ENCODE peak calls at places on chromosomes 6 and 20, in six cellular contexts. E is psoas muscle, U is hepatocyte, G is fibroblast of mammary gland, F is suprapubic skin, B is mucosa of descending colon. X is an unnamed sample.

GRCh38 chr6:85069577-85069976 is 305.2 kb upstream of the TBX18 start:
- DNase-seq in B (no peak), F (no peak), G (no peak), E (no peak), U (no peak), X (no peak)

GRCh38 chr6:157891544-157892362 is 68.7 kb downstream of the SNX9 start:
- DNase-seq in E (no peak), U (no peak), B (no peak), G (no peak), F (no peak), X (no peak)

GRCh38 chr6:24205020-24205492 is 79.0 kb downstream of the NRSN1 start:
- DNase-seq in B (no peak), G (peak), E (no peak), U (peak), F (no peak), X (peak)

GRCh38 chr20:41142914-41143313 is 5.6 kb downstream of the PLCG1 start:
- DNase-seq in F (no peak), B (no peak), E (no peak), U (no peak), G (no peak), X (peak)

GRCh38 chr20:53154540-53154939 is 182.4 kb downstream of the TSHZ2 start:
- DNase-seq in E (no peak), F (no peak), G (peak), U (no peak), B (no peak), X (peak)

GRCh38 chr6:49866485-49866943 is at the start of gene CRISP1:
- DNase-seq in G (no peak), U (no peak), F (no peak), E (no peak), B (no peak), X (no peak)

GRCh38 chr6:70130865-70131264 is 172.0 kb downstream of the COL9A1 start:
- DNase-seq in G (no peak), U (no peak), B (no peak), E (no peak), F (no peak), X (no peak)

GRCh38 chr6:16704706-16705402 is 56.4 kb downstream of the ATXN1 start:
- DNase-seq in G (peak), F (no peak), E (no peak), B (no peak), U (no peak), X (peak)

GRCh38 chr6:136592930-136593673 is 42.9 kb upstream of the MAP7 start:
- DNase-seq in U (no peak), E (no peak), B (no peak), F (no peak), G (peak), X (no peak)

GRCh38 chr6:1630212-1630770 is 20.6 kb downstream of the FOXC1 start:
- DNase-seq in U (no peak), F (no peak), B (no peak), G (no peak), E (peak), X (no peak)

GRCh38 chr20:10079964-10080363 is 45.2 kb downstream of the ANKEF1 start:
- DNase-seq in B (no peak), G (peak), E (no peak), F (no peak), U (no peak), X (no peak)

GRCh38 chr6:69795469-69796080 is 1.2 kb downstream of the LMBRD1 start:
- DNase-seq in G (no peak), E (no peak), F (no peak), U (peak), B (no peak), X (peak)

GRCh38 chr6:84263557-84263956 is 36.1 kb upstream of the CEP162 start:
- DNase-seq in G (no peak), B (no peak), U (no peak), F (no peak), E (no peak), X (no peak)

GRCh38 chr6:65191412-65191811 is 515.6 kb downstream of the EYS start:
- DNase-seq in G (no peak), U (no peak), F (no peak), E (no peak), B (no peak), X (no peak)

GRCh38 chr20:40313730-40314129 is 375.3 kb downstream of the MAFB start:
- DNase-seq in G (no peak), U (no peak), F (no peak), E (no peak), B (no peak), X (no peak)

GRCh38 chr6:23349521-23350147 is 776.4 kb upstream of the NRSN1 start:
- DNase-seq in E (no peak), F (no peak), B (no peak), G (peak), U (peak), X (no peak)

GRCh38 chr20:40393161-40393560 is 295.9 kb downstream of the MAFB start:
- DNase-seq in E (no peak), B (no peak), G (no peak), U (no peak), F (no peak), X (no peak)

GRCh38 chr6:149234051-149234962 is 83.2 kb upstream of the TAB2 start:
- DNase-seq in F (no peak), G (peak), U (no peak), E (no peak), B (no peak), X (peak)

GRCh38 chr6:89432875-89433636 is at the start of gene ANKRD6:
- DNase-seq in B (peak), U (peak), E (peak), G (peak), F (peak), X (peak)

GRCh38 chr20:48772183-48772976 is 55.4 kb downstream of the PREX1 start:
- DNase-seq in F (no peak), U (no peak), E (peak), B (peak), G (no peak), X (no peak)

GRCh38 chr6:36615018-36615761 is 21.0 kb downstream of the SRSF3 start:
- DNase-seq in F (peak), U (peak), B (no peak), E (peak), G (peak), X (peak)

GRCh38 chr20:47605673-47606413 is 104.2 kb downstream of the NCOA3 start:
- DNase-seq in E (no peak), G (no peak), B (no peak), U (no peak), F (no peak), X (no peak)

GRCh38 chr6:46491789-46492547 is 719 bp upstream of the RCAN2 start:
- DNase-seq in E (peak), U (peak), B (no peak), F (no peak), G (peak), X (peak)

GRCh38 chr6:45625191-45625664 is 247.5 kb upstream of the SUPT3H start:
- DNase-seq in U (no peak), G (peak), E (no peak), B (no peak), F (no peak), X (peak)

GRCh38 chr6:30544666-30545272 is 11.5 kb downstream of the GNL1 start:
- DNase-seq in B (no peak), G (peak), U (peak), E (no peak), F (no peak), X (peak)

GRCh38 chr6:105301072-105301503 is 101.8 kb downstream of the PREP start:
- DNase-seq in E (no peak), F (no peak), G (no peak), U (peak), B (no peak), X (no peak)

GRCh38 chr6:34148864-34149810 is 3.2 kb upstream of the GRM4 start:
- DNase-seq in U (no peak), B (peak), E (no peak), G (no peak), F (peak), X (no peak)

GRCh38 chr6:138377844-138378243 is at the start of gene SMIM28:
- DNase-seq in U (no peak), F (no peak), G (no peak), E (no peak), B (no peak), X (no peak)

GRCh38 chr6:101396552-101397173 is 3.2 kb downstream of the GRIK2 start:
- DNase-seq in E (peak), G (peak), U (peak), F (no peak), B (no peak), X (peak)

GRCh38 chr6:9140861-9141534 is 705.7 kb upstream of the SLC35B3 start:
- DNase-seq in G (peak), F (no peak), B (no peak), U (peak), E (no peak), X (no peak)

GRCh38 chr6:105940990-105941389 is 145.1 kb upstream of the PRDM1 start:
- DNase-seq in G (no peak), F (no peak), E (no peak), U (no peak), B (no peak), X (no peak)

GRCh38 chr6:20178327-20178726 is 33.9 kb downstream of the MBOAT1 start:
- DNase-seq in U (no peak), E (no peak), B (no peak), F (no peak), G (no peak), X (no peak)

GRCh38 chr6:20180935-20181334 is 31.3 kb downstream of the MBOAT1 start:
- DNase-seq in E (no peak), F (no peak), G (no peak), U (no peak), B (no peak), X (no peak)

GRCh38 chr6:20182069-20182468 is 30.2 kb downstream of the MBOAT1 start:
- DNase-seq in U (no peak), G (no peak), E (no peak), B (no peak), F (no peak), X (no peak)

GRCh38 chr6:20186981-20187380 is 25.3 kb downstream of the MBOAT1 start:
- DNase-seq in E (no peak), B (no peak), U (no peak), F (no peak), G (no peak), X (no peak)

DNA sequence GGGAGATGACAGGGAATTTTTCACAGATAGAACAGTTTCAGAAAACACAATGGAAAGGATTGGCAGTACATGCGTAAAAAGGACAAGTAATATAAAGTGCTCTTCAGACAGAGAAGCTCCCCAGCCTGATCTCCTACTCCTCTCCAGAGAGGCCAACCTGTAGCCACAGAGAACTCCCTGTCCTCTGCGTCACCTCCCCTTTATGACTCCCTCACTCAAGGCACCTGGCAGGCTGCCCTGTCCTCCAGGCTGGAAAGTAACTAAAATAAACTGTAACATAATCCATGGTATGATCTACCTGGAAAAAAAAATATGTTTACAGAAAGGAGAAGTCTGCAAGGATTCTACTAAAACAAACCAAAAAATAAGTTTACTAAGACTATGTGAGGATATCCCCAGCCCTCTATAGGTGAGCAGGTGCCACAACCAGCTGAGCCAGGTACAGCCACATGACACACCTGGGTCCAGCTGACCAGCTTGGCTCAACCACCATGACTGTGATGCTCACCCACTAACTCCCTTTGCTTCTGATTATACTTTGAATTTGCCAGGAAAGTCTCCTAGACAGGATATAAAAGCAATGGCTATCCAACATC is 29.2 kb downstream of the MBOAT1 start:
- DNase-seq in U (peak), G (no peak), E (no peak), B (peak), F (no peak), X (no peak)
- TF ChIP-seq CTCF in U (peak), G (no peak), E (no peak), B (no peak), F (no peak), X (no peak)

GRCh38 chr20:57617079-57617795 is 3.0 kb downstream of the ZBP1 start:
- DNase-seq in F (no peak), U (no peak), E (peak), G (no peak), B (peak), X (no peak)
- TF ChIP-seq CTCF in F (no peak), U (no peak), E (no peak), G (no peak), B (no peak), X (no peak)

DNA sequence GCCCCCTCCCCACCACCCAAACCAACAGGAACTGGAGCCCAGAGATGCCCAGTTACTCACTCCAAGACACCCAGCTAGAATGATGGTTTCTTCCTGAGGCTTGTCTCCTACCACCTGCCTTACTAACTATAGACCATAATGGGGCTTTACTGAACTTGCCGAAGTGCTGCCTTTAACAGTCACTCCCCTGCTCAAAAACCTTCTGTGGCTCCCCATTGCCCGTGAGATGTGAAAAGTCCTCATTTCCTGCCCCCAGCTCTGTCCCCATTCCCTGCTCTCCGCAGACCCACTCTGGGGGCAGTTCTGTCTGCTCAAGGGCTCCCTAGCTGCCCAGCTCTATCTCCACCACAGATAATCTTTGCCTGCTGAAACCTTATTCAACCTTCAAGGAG is 4.9 kb downstream of the SIGLEC1 start:
- DNase-seq in E (peak), G (no peak), B (no peak), F (no peak), U (no peak), X (no peak)
- TF ChIP-seq CTCF in E (no peak), G (no peak), B (no peak), F (no peak), U (no peak), X (no peak)

DNA sequence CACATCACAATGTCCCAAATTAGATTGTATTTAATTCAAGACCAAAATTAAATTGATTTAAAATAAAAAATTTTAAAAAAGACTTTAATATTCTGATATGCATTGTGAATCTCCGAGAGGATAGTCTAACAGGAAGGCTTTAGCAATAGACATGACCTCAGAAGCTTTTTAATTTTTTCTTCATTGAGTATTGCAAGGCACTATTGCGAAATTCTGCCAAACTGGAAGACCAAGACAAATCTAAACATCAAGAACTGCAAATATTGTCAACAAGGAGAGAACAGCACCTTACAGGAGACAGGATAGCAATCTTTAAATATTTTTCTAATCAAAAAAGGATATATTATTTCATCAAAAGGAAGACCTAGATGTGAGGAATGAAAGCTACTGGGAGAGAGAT is 56.9 kb downstream of the BMP5 start:
- DNase-seq in B (no peak), F (no peak), G (peak), U (no peak), E (no peak), X (no peak)
- TF ChIP-seq CTCF in B (no peak), F (no peak), G (no peak), U (no peak), E (no peak), X (no peak)

GRCh38 chr6:96721227-96721626 is 116.0 kb downstream of the GPR63 start:
- DNase-seq in F (no peak), G (peak), U (no peak), E (no peak), B (no peak), X (no peak)

DNA sequence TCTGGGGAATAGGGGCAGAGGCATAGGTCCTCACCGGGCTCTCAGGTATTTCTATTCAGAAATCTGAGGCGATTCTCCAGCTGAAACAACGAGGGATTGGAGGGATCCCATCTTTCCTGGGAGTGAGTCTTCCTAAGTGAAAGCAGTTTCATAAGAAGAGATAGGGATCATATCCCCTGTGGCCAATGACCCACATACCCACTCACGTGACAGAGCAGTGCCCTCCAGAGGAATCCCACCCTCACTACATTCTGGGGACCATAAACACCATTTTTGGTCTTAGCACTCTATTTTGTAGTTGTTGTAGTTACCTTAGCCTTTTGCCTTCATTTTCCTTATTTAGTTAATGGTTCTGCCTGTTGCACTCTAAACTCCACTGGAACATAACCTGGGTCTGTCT is 121.1 kb downstream of the GPR63 start:
- DNase-seq in E (no peak), B (no peak), G (no peak), F (no peak), U (no peak), X (no peak)
- TF ChIP-seq CTCF in E (no peak), B (no peak), G (no peak), F (no peak), U (no peak), X (no peak)

GRCh38 chr6:90691823-90692222 is 105.0 kb upstream of the MAP3K7 start:
- DNase-seq in E (no peak), G (no peak), B (no peak), U (no peak), F (no peak), X (no peak)
- TF ChIP-seq CTCF in E (no peak), G (no peak), B (no peak), U (no peak), F (no peak), X (no peak)

GRCh38 chr6:108948252-108948651 is 100.0 kb downstream of the ARMC2 start:
- DNase-seq in F (no peak), G (no peak), B (no peak), E (no peak), U (no peak), X (no peak)
- TF ChIP-seq CTCF in F (no peak), G (no peak), B (no peak), E (no peak), U (no peak), X (no peak)

GRCh38 chr20:52105573-52106422 is 85.8 kb downstream of the ZFP64 start:
- DNase-seq in E (no peak), U (peak), F (no peak), G (peak), B (no peak), X (peak)
- TF ChIP-seq CTCF in E (no peak), U (peak), F (no peak), G (peak), B (no peak), X (peak)